ENCODE peak calls at places on chromosomes 1 and 21, in eight cellular contexts. L, O, M, E, U, P, W and K are unnamed samples.
A peak's percentile ranks its signal among the peaks of the same experiment; 100 is the strongest.

GRCh38 chr1:231190456-231190855 is 28.6 kb downstream of the TRIM67 start:
- DNase-seq in L (no peak), O (no peak), M (no peak), E (no peak), U (no peak), P (no peak), W (no peak), K (no peak)

GRCh38 chr1:79353224-79353623 is 346.7 kb upstream of the ADGRL4 start:
- DNase-seq in L (peak; percentile 20), O (no peak), M (peak; percentile 9), E (peak; percentile 53), U (peak; percentile 83), P (no peak), W (no peak), K (peak; percentile 56)

GRCh38 chr1:87594736-87595383 is 266.2 kb downstream of the LMO4 start:
- DNase-seq in L (no peak), O (no peak), M (no peak), E (peak; percentile 56), U (no peak), P (no peak), W (no peak), K (no peak)

GRCh38 chr1:24110642-24111263 is 1.2 kb downstream of the MYOM3 start:
- DNase-seq in L (peak; percentile 84), O (peak; percentile 12), M (no peak), E (no peak), U (no peak), P (peak; percentile 84), W (no peak), K (peak; percentile 12)

GRCh38 chr1:21325731-21326387 is 35.6 kb upstream of the ECE1 start:
- DNase-seq in L (peak; percentile 56), O (no peak), M (no peak), E (no peak), U (no peak), P (no peak), W (no peak), K (no peak)

GRCh38 chr1:58931024-58931423 is 147.2 kb upstream of the JUN start:
- DNase-seq in L (no peak), O (no peak), M (no peak), E (no peak), U (no peak), P (no peak), W (no peak), K (no peak)

GRCh38 chr1:228668553-228669400 is 66.5 kb upstream of the RHOU start:
- DNase-seq in L (no peak), O (no peak), M (no peak), E (no peak), U (no peak), P (no peak), W (peak; percentile 84), K (peak; percentile 85)

GRCh38 chr21:38793926-38794713 is 11.6 kb upstream of the ETS2 start:
- DNase-seq in L (no peak), O (no peak), M (no peak), E (peak; percentile 73), U (peak; percentile 72), P (no peak), W (no peak), K (no peak)

GRCh38 chr1:113608371-113608770 is 150.9 kb downstream of the PHTF1 start:
- DNase-seq in L (no peak), O (no peak), M (no peak), E (no peak), U (no peak), P (no peak), W (no peak), K (no peak)

GRCh38 chr1:118160825-118161224 is 24.2 kb downstream of the SPAG17 start:
- DNase-seq in L (no peak), O (no peak), M (no peak), E (no peak), U (peak; percentile 29), P (no peak), W (no peak), K (peak; percentile 28)

GRCh38 chr1:224211262-224211962 is 28.4 kb downstream of the DEGS1 start:
- DNase-seq in L (no peak), O (no peak), M (no peak), E (peak; percentile 84), U (peak; percentile 94), P (no peak), W (no peak), K (peak; percentile 65)

GRCh38 chr1:64077281-64077940 is 126.0 kb upstream of the UBE2U start:
- DNase-seq in L (no peak), O (no peak), M (no peak), E (no peak), U (no peak), P (no peak), W (no peak), K (no peak)

GRCh38 chr1:154874465-154874864 is 4.4 kb upstream of the KCNN3 start:
- DNase-seq in L (no peak), O (no peak), M (no peak), E (no peak), U (no peak), P (no peak), W (no peak), K (no peak)

GRCh38 chr1:38029725-38030511 is 16.7 kb downstream of the POU3F1 start:
- DNase-seq in L (no peak), O (peak; percentile 46), M (no peak), E (peak; percentile 75), U (peak; percentile 83), P (peak; percentile 51), W (no peak), K (peak; percentile 49)

GRCh38 chr1:215597961-215598360 is 30.9 kb downstream of the KCTD3 start:
- DNase-seq in L (no peak), O (no peak), M (no peak), E (no peak), U (no peak), P (no peak), W (no peak), K (no peak)

GRCh38 chr1:215601276-215601675 is 34.2 kb downstream of the KCTD3 start:
- DNase-seq in L (no peak), O (no peak), M (no peak), E (no peak), U (no peak), P (no peak), W (no peak), K (no peak)

GRCh38 chr1:215600258-215600792 is 33.2 kb downstream of the KCTD3 start:
- DNase-seq in L (no peak), O (no peak), M (no peak), E (no peak), U (no peak), P (no peak), W (no peak), K (no peak)

GRCh38 chr1:215600867-215601266 is 33.8 kb downstream of the KCTD3 start:
- DNase-seq in L (no peak), O (no peak), M (no peak), E (no peak), U (no peak), P (no peak), W (no peak), K (no peak)

GRCh38 chr1:215599418-215599817 is 32.3 kb downstream of the KCTD3 start:
- DNase-seq in L (no peak), O (no peak), M (peak; percentile 21), E (peak; percentile 30), U (no peak), P (no peak), W (no peak), K (peak; percentile 35)
- H3K4me3 ChIP-seq in L (no peak overlapping the region), O (no peak overlapping the region), M (no peak overlapping the region), E (no peak overlapping the region), U (no peak overlapping the region), P (no peak overlapping the region), W (no peak overlapping the region), K (no peak overlapping the region)

DNA sequence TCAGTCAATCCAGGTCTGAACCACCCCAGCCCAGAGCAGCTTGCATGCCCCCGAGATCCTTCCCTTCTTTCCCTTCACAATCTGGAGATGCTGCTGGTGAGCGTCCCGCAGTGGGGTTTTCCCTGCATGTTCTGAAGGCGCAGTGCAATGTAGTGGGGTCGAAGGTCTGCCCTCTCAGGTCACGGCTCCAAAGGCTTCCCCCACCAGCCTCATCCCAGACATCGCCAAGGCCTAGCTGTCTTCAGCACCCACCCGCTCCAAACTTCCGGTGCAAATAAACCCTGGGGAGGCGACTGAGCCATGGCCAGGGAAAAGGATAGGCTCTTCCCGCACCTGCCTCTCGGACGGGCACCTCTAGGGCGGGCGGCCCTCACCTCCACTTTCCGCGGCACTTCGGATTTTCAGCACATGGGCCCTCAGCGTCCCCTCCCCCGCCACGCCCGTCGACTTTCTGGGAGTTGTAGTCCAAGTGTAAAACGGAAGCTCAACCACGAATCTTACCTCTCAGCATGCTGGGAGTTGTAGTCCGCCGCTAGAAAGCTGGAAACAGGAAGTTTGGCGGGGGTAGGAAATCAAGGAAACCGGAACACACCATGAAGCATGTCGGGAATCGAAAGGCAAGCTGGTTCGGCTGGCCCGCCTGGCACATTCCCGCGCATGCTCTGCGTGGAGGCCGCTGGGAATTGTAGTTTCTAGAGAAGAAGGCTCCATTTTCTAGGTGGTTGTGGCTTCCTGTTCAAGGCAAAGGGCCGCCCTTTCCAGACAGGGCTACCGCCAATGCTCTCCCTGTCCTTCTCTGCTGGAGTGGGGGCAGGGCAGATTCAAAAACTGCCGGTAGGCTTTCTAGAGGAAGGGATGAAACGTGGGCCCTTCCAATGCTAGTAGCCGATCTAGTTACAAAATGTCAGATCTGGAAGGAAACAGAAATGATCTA is at the start of gene MRPL24:
- DNase-seq in L (peak; percentile 98), O (peak; percentile 97), M (peak; percentile 96), E (peak; percentile 98), U (peak; percentile 99), P (peak; percentile 97), W (peak; percentile 99), K (peak; percentile 99)
- TF ChIP-seq CTCF in L (no peak), O (no peak), M (no peak), E (no peak), U (no peak), P (no peak), W (no peak), K (no peak)

GRCh38 chr1:162696286-162696862 is 64.1 kb downstream of the DDR2 start:
- DNase-seq in L (peak; percentile 82), O (peak; percentile 87), M (peak; percentile 59), E (peak; percentile 86), U (peak; percentile 93), P (peak; percentile 78), W (peak; percentile 84), K (peak; percentile 91)
- H3K4me3 ChIP-seq in L (no peak overlapping the region), O (no peak overlapping the region), M (peak overlapping the region; percentile 15), E (no peak overlapping the region), U (peak overlapping the region; percentile 40), P (peak overlapping the region; percentile 38), W (peak overlapping the region; percentile 7), K (no peak overlapping the region)

GRCh38 chr1:25522240-25522639 is 21.2 kb upstream of the LDLRAP1 start:
- DNase-seq in L (no peak), O (no peak), M (no peak), E (no peak), U (no peak), P (no peak), W (no peak), K (peak; percentile 29)

GRCh38 chr1:25525360-25525688 is 18.1 kb upstream of the LDLRAP1 start:
- DNase-seq in L (no peak), O (no peak), M (no peak), E (no peak), U (no peak), P (no peak), W (no peak), K (no peak)

GRCh38 chr1:25524568-25525359 is 18.6 kb upstream of the LDLRAP1 start:
- DNase-seq in L (no peak), O (no peak), M (no peak), E (no peak), U (no peak), P (no peak), W (no peak), K (no peak)

GRCh38 chr1:25520446-25521061 is 22.9 kb upstream of the LDLRAP1 start:
- DNase-seq in L (peak; percentile 51), O (peak; percentile 69), M (no peak), E (peak; percentile 80), U (peak; percentile 70), P (peak; percentile 62), W (no peak), K (peak; percentile 58)

GRCh38 chr1:25523512-25523911 is 19.9 kb upstream of the LDLRAP1 start:
- DNase-seq in L (no peak), O (no peak), M (no peak), E (no peak), U (peak; percentile 44), P (no peak), W (no peak), K (no peak)
- TF ChIP-seq CTCF in L (no peak), O (no peak), M (no peak), E (no peak), U (peak; percentile 47), P (no peak), W (peak; percentile 15), K (no peak)